ENCODE peak calls at places on chromosomes 1 and 21, in ten cellular contexts. One of them, this sample, is unnamed.
A peak's percentile ranks its signal among the peaks of the same experiment; 100 is the strongest.

GRCh38 chr1:5254975-5255374 is 600.6 kb downstream of the AJAP1 start:
- DNase-seq in pancreas: no peak
- DNase-seq in mesothelial cell of epicardium: peak; percentile 13
- DNase-seq in ureter: no peak
- DNase-seq in stimulated activated CD8-positive, alpha-beta memory T cell treated with anti-CD3 and anti-CD28 coated beads, Interleukin-2, amount 100 ng/mL, for 48 hours: no peak
- DNase-seq in AG04449: no peak
- DNase-seq in activated naive CD8-positive, alpha-beta T cell treated with anti-CD3 and anti-CD28 coated beads, Interleukin-2, amount 50 U/mL, for 24 hours: no peak
- DNase-seq in Calu3: no peak
- DNase-seq in AG04450: no peak
- DNase-seq in DMS 273 treated with DMSO at 0.1 percent for 48 hours: no peak
- DNase-seq in this sample: no peak

GRCh38 chr1:182575540-182576149 is 13.4 kb downstream of the RNASEL start:
- DNase-seq in Calu3: no peak
- DNase-seq in pancreas: no peak
- DNase-seq in DMS 273 treated with DMSO at 0.1 percent for 48 hours: no peak
- DNase-seq in AG04449: no peak
- DNase-seq in mesothelial cell of epicardium: no peak
- DNase-seq in stimulated activated CD8-positive, alpha-beta memory T cell treated with anti-CD3 and anti-CD28 coated beads, Interleukin-2, amount 100 ng/mL, for 48 hours: no peak
- DNase-seq in AG04450: peak; percentile 7
- DNase-seq in ureter: no peak
- DNase-seq in activated naive CD8-positive, alpha-beta T cell treated with anti-CD3 and anti-CD28 coated beads, Interleukin-2, amount 50 U/mL, for 24 hours: no peak
- DNase-seq in this sample: no peak

GRCh38 chr1:5756434-5757176 is 235.6 kb downstream of the NPHP4 start:
- DNase-seq in DMS 273 treated with DMSO at 0.1 percent for 48 hours: no peak
- DNase-seq in activated naive CD8-positive, alpha-beta T cell treated with anti-CD3 and anti-CD28 coated beads, Interleukin-2, amount 50 U/mL, for 24 hours: no peak
- DNase-seq in AG04449: no peak
- DNase-seq in Calu3: no peak
- DNase-seq in stimulated activated CD8-positive, alpha-beta memory T cell treated with anti-CD3 and anti-CD28 coated beads, Interleukin-2, amount 100 ng/mL, for 48 hours: no peak
- DNase-seq in ureter: no peak
- DNase-seq in AG04450: no peak
- DNase-seq in pancreas: no peak
- DNase-seq in mesothelial cell of epicardium: no peak
- DNase-seq in this sample: no peak

GRCh38 chr1:53878492-53879105 is 11.0 kb downstream of the YIPF1 start:
- DNase-seq in pancreas: no peak
- DNase-seq in DMS 273 treated with DMSO at 0.1 percent for 48 hours: peak; percentile 5
- DNase-seq in activated naive CD8-positive, alpha-beta T cell treated with anti-CD3 and anti-CD28 coated beads, Interleukin-2, amount 50 U/mL, for 24 hours: no peak
- DNase-seq in Calu3: no peak
- DNase-seq in mesothelial cell of epicardium: no peak
- DNase-seq in AG04450: peak; percentile 13
- DNase-seq in AG04449: no peak
- DNase-seq in stimulated activated CD8-positive, alpha-beta memory T cell treated with anti-CD3 and anti-CD28 coated beads, Interleukin-2, amount 100 ng/mL, for 48 hours: no peak
- DNase-seq in ureter: no peak
- DNase-seq in this sample: peak; percentile 68

GRCh38 chr1:100835866-100836842 is 58.5 kb downstream of the EXTL2 start:
- DNase-seq in AG04450: no peak
- DNase-seq in activated naive CD8-positive, alpha-beta T cell treated with anti-CD3 and anti-CD28 coated beads, Interleukin-2, amount 50 U/mL, for 24 hours: no peak
- DNase-seq in Calu3: no peak
- DNase-seq in DMS 273 treated with DMSO at 0.1 percent for 48 hours: no peak
- DNase-seq in AG04449: no peak
- DNase-seq in ureter: no peak
- DNase-seq in mesothelial cell of epicardium: no peak
- DNase-seq in stimulated activated CD8-positive, alpha-beta memory T cell treated with anti-CD3 and anti-CD28 coated beads, Interleukin-2, amount 100 ng/mL, for 48 hours: no peak
- DNase-seq in pancreas: no peak
- DNase-seq in this sample: peak; percentile 39

GRCh38 chr1:226255380-226255779 is 31.9 kb downstream of the MIXL1 start:
- DNase-seq in pancreas: no peak
- DNase-seq in activated naive CD8-positive, alpha-beta T cell treated with anti-CD3 and anti-CD28 coated beads, Interleukin-2, amount 50 U/mL, for 24 hours: no peak
- DNase-seq in Calu3: no peak
- DNase-seq in AG04450: no peak
- DNase-seq in mesothelial cell of epicardium: no peak
- DNase-seq in ureter: no peak
- DNase-seq in AG04449: no peak
- DNase-seq in DMS 273 treated with DMSO at 0.1 percent for 48 hours: no peak
- DNase-seq in stimulated activated CD8-positive, alpha-beta memory T cell treated with anti-CD3 and anti-CD28 coated beads, Interleukin-2, amount 100 ng/mL, for 48 hours: no peak
- DNase-seq in this sample: no peak

GRCh38 chr1:208108646-208109330 is 135.4 kb downstream of the PLXNA2 start:
- DNase-seq in Calu3: no peak
- DNase-seq in mesothelial cell of epicardium: no peak
- DNase-seq in AG04450: no peak
- DNase-seq in DMS 273 treated with DMSO at 0.1 percent for 48 hours: no peak
- DNase-seq in ureter: no peak
- DNase-seq in pancreas: no peak
- DNase-seq in activated naive CD8-positive, alpha-beta T cell treated with anti-CD3 and anti-CD28 coated beads, Interleukin-2, amount 50 U/mL, for 24 hours: no peak
- DNase-seq in AG04449: no peak
- DNase-seq in stimulated activated CD8-positive, alpha-beta memory T cell treated with anti-CD3 and anti-CD28 coated beads, Interleukin-2, amount 100 ng/mL, for 48 hours: no peak
- DNase-seq in this sample: no peak

GRCh38 chr1:178371236-178371635 is 125.5 kb downstream of the CLEC20A start:
- DNase-seq in stimulated activated CD8-positive, alpha-beta memory T cell treated with anti-CD3 and anti-CD28 coated beads, Interleukin-2, amount 100 ng/mL, for 48 hours: no peak
- DNase-seq in mesothelial cell of epicardium: no peak
- DNase-seq in Calu3: no peak
- DNase-seq in AG04450: no peak
- DNase-seq in AG04449: no peak
- DNase-seq in pancreas: no peak
- DNase-seq in DMS 273 treated with DMSO at 0.1 percent for 48 hours: no peak
- DNase-seq in ureter: no peak
- DNase-seq in activated naive CD8-positive, alpha-beta T cell treated with anti-CD3 and anti-CD28 coated beads, Interleukin-2, amount 50 U/mL, for 24 hours: no peak
- DNase-seq in this sample: peak; percentile 47

GRCh38 chr1:231576804-231577718 is 48.6 kb downstream of the TSNAX start:
- DNase-seq in pancreas: no peak
- DNase-seq in AG04450: no peak
- DNase-seq in ureter: no peak
- DNase-seq in DMS 273 treated with DMSO at 0.1 percent for 48 hours: no peak
- DNase-seq in AG04449: no peak
- DNase-seq in activated naive CD8-positive, alpha-beta T cell treated with anti-CD3 and anti-CD28 coated beads, Interleukin-2, amount 50 U/mL, for 24 hours: no peak
- DNase-seq in stimulated activated CD8-positive, alpha-beta memory T cell treated with anti-CD3 and anti-CD28 coated beads, Interleukin-2, amount 100 ng/mL, for 48 hours: no peak
- DNase-seq in Calu3: no peak
- DNase-seq in mesothelial cell of epicardium: no peak
- DNase-seq in this sample: no peak

GRCh38 chr1:214384373-214385079 is 103.6 kb downstream of the SMYD2 start:
- DNase-seq in AG04449: no peak
- DNase-seq in pancreas: no peak
- DNase-seq in activated naive CD8-positive, alpha-beta T cell treated with anti-CD3 and anti-CD28 coated beads, Interleukin-2, amount 50 U/mL, for 24 hours: no peak
- DNase-seq in DMS 273 treated with DMSO at 0.1 percent for 48 hours: no peak
- DNase-seq in mesothelial cell of epicardium: no peak
- DNase-seq in stimulated activated CD8-positive, alpha-beta memory T cell treated with anti-CD3 and anti-CD28 coated beads, Interleukin-2, amount 100 ng/mL, for 48 hours: no peak
- DNase-seq in Calu3: no peak
- DNase-seq in ureter: no peak
- DNase-seq in AG04450: no peak
- DNase-seq in this sample: no peak

GRCh38 chr21:19237603-19238002 is 834.0 kb upstream of the TMPRSS15 start:
- DNase-seq in AG04449: no peak
- DNase-seq in pancreas: no peak
- DNase-seq in activated naive CD8-positive, alpha-beta T cell treated with anti-CD3 and anti-CD28 coated beads, Interleukin-2, amount 50 U/mL, for 24 hours: no peak
- DNase-seq in DMS 273 treated with DMSO at 0.1 percent for 48 hours: no peak
- DNase-seq in mesothelial cell of epicardium: no peak
- DNase-seq in AG04450: no peak
- DNase-seq in stimulated activated CD8-positive, alpha-beta memory T cell treated with anti-CD3 and anti-CD28 coated beads, Interleukin-2, amount 100 ng/mL, for 48 hours: no peak
- DNase-seq in Calu3: no peak
- DNase-seq in ureter: no peak
- DNase-seq in this sample: no peak

GRCh38 chr1:22332166-22332717 is 119.4 kb upstream of the ZBTB40 start:
- DNase-seq in stimulated activated CD8-positive, alpha-beta memory T cell treated with anti-CD3 and anti-CD28 coated beads, Interleukin-2, amount 100 ng/mL, for 48 hours: no peak
- DNase-seq in ureter: no peak
- DNase-seq in DMS 273 treated with DMSO at 0.1 percent for 48 hours: no peak
- DNase-seq in AG04449: no peak
- DNase-seq in activated naive CD8-positive, alpha-beta T cell treated with anti-CD3 and anti-CD28 coated beads, Interleukin-2, amount 50 U/mL, for 24 hours: no peak
- DNase-seq in Calu3: no peak
- DNase-seq in AG04450: no peak
- DNase-seq in mesothelial cell of epicardium: no peak
- DNase-seq in pancreas: no peak
- DNase-seq in this sample: no peak

GRCh38 chr1:229339520-229339919 is 3.3 kb downstream of the CCSAP start:
- DNase-seq in DMS 273 treated with DMSO at 0.1 percent for 48 hours: no peak
- DNase-seq in mesothelial cell of epicardium: no peak
- DNase-seq in activated naive CD8-positive, alpha-beta T cell treated with anti-CD3 and anti-CD28 coated beads, Interleukin-2, amount 50 U/mL, for 24 hours: no peak
- DNase-seq in pancreas: no peak
- DNase-seq in AG04449: no peak
- DNase-seq in Calu3: no peak
- DNase-seq in stimulated activated CD8-positive, alpha-beta memory T cell treated with anti-CD3 and anti-CD28 coated beads, Interleukin-2, amount 100 ng/mL, for 48 hours: no peak
- DNase-seq in AG04450: no peak
- DNase-seq in ureter: no peak
- DNase-seq in this sample: no peak

GRCh38 chr1:94602312-94602711 is 60.8 kb upstream of the F3 start:
- DNase-seq in mesothelial cell of epicardium: no peak
- DNase-seq in stimulated activated CD8-positive, alpha-beta memory T cell treated with anti-CD3 and anti-CD28 coated beads, Interleukin-2, amount 100 ng/mL, for 48 hours: no peak
- DNase-seq in activated naive CD8-positive, alpha-beta T cell treated with anti-CD3 and anti-CD28 coated beads, Interleukin-2, amount 50 U/mL, for 24 hours: no peak
- DNase-seq in pancreas: no peak
- DNase-seq in DMS 273 treated with DMSO at 0.1 percent for 48 hours: no peak
- DNase-seq in AG04449: no peak
- DNase-seq in Calu3: peak; percentile 39
- DNase-seq in ureter: no peak
- DNase-seq in AG04450: no peak
- DNase-seq in this sample: no peak

GRCh38 chr1:167708940-167709389 is 12.8 kb upstream of the MPZL1 start:
- DNase-seq in ureter: no peak
- DNase-seq in pancreas: no peak
- DNase-seq in DMS 273 treated with DMSO at 0.1 percent for 48 hours: no peak
- DNase-seq in AG04450: no peak
- DNase-seq in Calu3: no peak
- DNase-seq in mesothelial cell of epicardium: no peak
- DNase-seq in AG04449: no peak
- DNase-seq in activated naive CD8-positive, alpha-beta T cell treated with anti-CD3 and anti-CD28 coated beads, Interleukin-2, amount 50 U/mL, for 24 hours: no peak
- DNase-seq in stimulated activated CD8-positive, alpha-beta memory T cell treated with anti-CD3 and anti-CD28 coated beads, Interleukin-2, amount 100 ng/mL, for 48 hours: no peak
- DNase-seq in this sample: peak; percentile 48

GRCh38 chr1:32104127-32104526 is 3.7 kb upstream of the KPNA6 start:
- DNase-seq in stimulated activated CD8-positive, alpha-beta memory T cell treated with anti-CD3 and anti-CD28 coated beads, Interleukin-2, amount 100 ng/mL, for 48 hours: no peak
- DNase-seq in AG04450: no peak
- DNase-seq in mesothelial cell of epicardium: no peak
- DNase-seq in DMS 273 treated with DMSO at 0.1 percent for 48 hours: no peak
- DNase-seq in Calu3: no peak
- DNase-seq in pancreas: no peak
- DNase-seq in activated naive CD8-positive, alpha-beta T cell treated with anti-CD3 and anti-CD28 coated beads, Interleukin-2, amount 50 U/mL, for 24 hours: no peak
- DNase-seq in ureter: no peak
- DNase-seq in AG04449: no peak
- DNase-seq in this sample: no peak

GRCh38 chr21:45887121-45887611 is 94.4 kb upstream of the COL6A1 start:
- DNase-seq in DMS 273 treated with DMSO at 0.1 percent for 48 hours: no peak
- DNase-seq in Calu3: no peak
- DNase-seq in stimulated activated CD8-positive, alpha-beta memory T cell treated with anti-CD3 and anti-CD28 coated beads, Interleukin-2, amount 100 ng/mL, for 48 hours: no peak
- DNase-seq in AG04449: no peak
- DNase-seq in activated naive CD8-positive, alpha-beta T cell treated with anti-CD3 and anti-CD28 coated beads, Interleukin-2, amount 50 U/mL, for 24 hours: no peak
- DNase-seq in mesothelial cell of epicardium: no peak
- DNase-seq in AG04450: no peak
- DNase-seq in pancreas: peak; percentile 20
- DNase-seq in ureter: no peak
- DNase-seq in this sample: no peak

GRCh38 chr1:22932803-22933470 is 39.7 kb downstream of the LACTBL1 start:
- DNase-seq in Calu3: no peak
- DNase-seq in AG04450: no peak
- DNase-seq in mesothelial cell of epicardium: no peak
- DNase-seq in DMS 273 treated with DMSO at 0.1 percent for 48 hours: no peak
- DNase-seq in pancreas: no peak
- DNase-seq in ureter: no peak
- DNase-seq in AG04449: no peak
- DNase-seq in activated naive CD8-positive, alpha-beta T cell treated with anti-CD3 and anti-CD28 coated beads, Interleukin-2, amount 50 U/mL, for 24 hours: no peak
- DNase-seq in stimulated activated CD8-positive, alpha-beta memory T cell treated with anti-CD3 and anti-CD28 coated beads, Interleukin-2, amount 100 ng/mL, for 48 hours: no peak
- DNase-seq in this sample: no peak

GRCh38 chr1:2392071-2392442 is 416 bp downstream of the RER1 start:
- DNase-seq in mesothelial cell of epicardium: no peak
- DNase-seq in AG04449: no peak
- DNase-seq in stimulated activated CD8-positive, alpha-beta memory T cell treated with anti-CD3 and anti-CD28 coated beads, Interleukin-2, amount 100 ng/mL, for 48 hours: no peak
- DNase-seq in ureter: no peak
- DNase-seq in activated naive CD8-positive, alpha-beta T cell treated with anti-CD3 and anti-CD28 coated beads, Interleukin-2, amount 50 U/mL, for 24 hours: no peak
- DNase-seq in Calu3: no peak
- DNase-seq in DMS 273 treated with DMSO at 0.1 percent for 48 hours: no peak
- DNase-seq in AG04450: no peak
- DNase-seq in pancreas: peak; percentile 75
- DNase-seq in this sample: peak; percentile 23

GRCh38 chr1:239735081-239735480 is 348.7 kb downstream of the CHRM3 start:
- DNase-seq in activated naive CD8-positive, alpha-beta T cell treated with anti-CD3 and anti-CD28 coated beads, Interleukin-2, amount 50 U/mL, for 24 hours: no peak
- DNase-seq in ureter: no peak
- DNase-seq in AG04450: no peak
- DNase-seq in DMS 273 treated with DMSO at 0.1 percent for 48 hours: no peak
- DNase-seq in stimulated activated CD8-positive, alpha-beta memory T cell treated with anti-CD3 and anti-CD28 coated beads, Interleukin-2, amount 100 ng/mL, for 48 hours: no peak
- DNase-seq in Calu3: no peak
- DNase-seq in pancreas: no peak
- DNase-seq in AG04449: no peak
- DNase-seq in mesothelial cell of epicardium: no peak
- DNase-seq in this sample: no peak

GRCh38 chr1:64917328-64917861 is 49.0 kb downstream of the JAK1 start:
- DNase-seq in DMS 273 treated with DMSO at 0.1 percent for 48 hours: no peak
- DNase-seq in ureter: peak; percentile 49
- DNase-seq in Calu3: no peak
- DNase-seq in mesothelial cell of epicardium: no peak
- DNase-seq in activated naive CD8-positive, alpha-beta T cell treated with anti-CD3 and anti-CD28 coated beads, Interleukin-2, amount 50 U/mL, for 24 hours: no peak
- DNase-seq in stimulated activated CD8-positive, alpha-beta memory T cell treated with anti-CD3 and anti-CD28 coated beads, Interleukin-2, amount 100 ng/mL, for 48 hours: no peak
- DNase-seq in pancreas: no peak
- DNase-seq in AG04450: peak; percentile 97
- DNase-seq in AG04449: peak; percentile 98
- DNase-seq in this sample: peak; percentile 43

GRCh38 chr21:33541105-33541711 is 709 bp downstream of the GART start:
- DNase-seq in stimulated activated CD8-positive, alpha-beta memory T cell treated with anti-CD3 and anti-CD28 coated beads, Interleukin-2, amount 100 ng/mL, for 48 hours: no peak
- DNase-seq in pancreas: no peak
- DNase-seq in ureter: no peak
- DNase-seq in Calu3: peak; percentile 13
- DNase-seq in AG04450: no peak
- DNase-seq in mesothelial cell of epicardium: no peak
- DNase-seq in DMS 273 treated with DMSO at 0.1 percent for 48 hours: no peak
- DNase-seq in AG04449: no peak
- DNase-seq in activated naive CD8-positive, alpha-beta T cell treated with anti-CD3 and anti-CD28 coated beads, Interleukin-2, amount 50 U/mL, for 24 hours: peak; percentile 30
- DNase-seq in this sample: peak; percentile 32

GRCh38 chr1:225554216-225554812 is 98.6 kb downstream of the ENAH start:
- DNase-seq in activated naive CD8-positive, alpha-beta T cell treated with anti-CD3 and anti-CD28 coated beads, Interleukin-2, amount 50 U/mL, for 24 hours: no peak
- DNase-seq in AG04450: no peak
- DNase-seq in mesothelial cell of epicardium: no peak
- DNase-seq in Calu3: peak; percentile 19
- DNase-seq in stimulated activated CD8-positive, alpha-beta memory T cell treated with anti-CD3 and anti-CD28 coated beads, Interleukin-2, amount 100 ng/mL, for 48 hours: no peak
- DNase-seq in DMS 273 treated with DMSO at 0.1 percent for 48 hours: no peak
- DNase-seq in AG04449: no peak
- DNase-seq in ureter: no peak
- DNase-seq in pancreas: no peak
- DNase-seq in this sample: peak; percentile 46

GRCh38 chr1:234844479-234845031 is 234.6 kb upstream of the IRF2BP2 start:
- DNase-seq in ureter: no peak
- DNase-seq in activated naive CD8-positive, alpha-beta T cell treated with anti-CD3 and anti-CD28 coated beads, Interleukin-2, amount 50 U/mL, for 24 hours: no peak
- DNase-seq in AG04450: no peak
- DNase-seq in mesothelial cell of epicardium: no peak
- DNase-seq in stimulated activated CD8-positive, alpha-beta memory T cell treated with anti-CD3 and anti-CD28 coated beads, Interleukin-2, amount 100 ng/mL, for 48 hours: no peak
- DNase-seq in AG04449: no peak
- DNase-seq in Calu3: no peak
- DNase-seq in DMS 273 treated with DMSO at 0.1 percent for 48 hours: no peak
- DNase-seq in pancreas: no peak
- DNase-seq in this sample: peak; percentile 92

GRCh38 chr1:75135829-75136142 is 1.6 kb downstream of the LHX8 start:
- DNase-seq in activated naive CD8-positive, alpha-beta T cell treated with anti-CD3 and anti-CD28 coated beads, Interleukin-2, amount 50 U/mL, for 24 hours: no peak
- DNase-seq in Calu3: no peak
- DNase-seq in DMS 273 treated with DMSO at 0.1 percent for 48 hours: no peak
- DNase-seq in AG04450: no peak
- DNase-seq in mesothelial cell of epicardium: no peak
- DNase-seq in pancreas: no peak
- DNase-seq in ureter: no peak
- DNase-seq in stimulated activated CD8-positive, alpha-beta memory T cell treated with anti-CD3 and anti-CD28 coated beads, Interleukin-2, amount 100 ng/mL, for 48 hours: no peak
- DNase-seq in AG04449: no peak
- DNase-seq in this sample: no peak

GRCh38 chr1:93331412-93331811 is 14.3 kb upstream of the DR1 start:
- DNase-seq in ureter: no peak
- DNase-seq in stimulated activated CD8-positive, alpha-beta memory T cell treated with anti-CD3 and anti-CD28 coated beads, Interleukin-2, amount 100 ng/mL, for 48 hours: no peak
- DNase-seq in DMS 273 treated with DMSO at 0.1 percent for 48 hours: no peak
- DNase-seq in Calu3: no peak
- DNase-seq in activated naive CD8-positive, alpha-beta T cell treated with anti-CD3 and anti-CD28 coated beads, Interleukin-2, amount 50 U/mL, for 24 hours: no peak
- DNase-seq in AG04450: no peak
- DNase-seq in mesothelial cell of epicardium: no peak
- DNase-seq in AG04449: no peak
- DNase-seq in pancreas: no peak
- DNase-seq in this sample: no peak

GRCh38 chr1:207935166-207935583 is 24.2 kb upstream of the CD34 start:
- DNase-seq in Calu3: peak; percentile 69
- DNase-seq in AG04450: no peak
- DNase-seq in AG04449: no peak
- DNase-seq in DMS 273 treated with DMSO at 0.1 percent for 48 hours: no peak
- DNase-seq in activated naive CD8-positive, alpha-beta T cell treated with anti-CD3 and anti-CD28 coated beads, Interleukin-2, amount 50 U/mL, for 24 hours: no peak
- DNase-seq in mesothelial cell of epicardium: no peak
- DNase-seq in stimulated activated CD8-positive, alpha-beta memory T cell treated with anti-CD3 and anti-CD28 coated beads, Interleukin-2, amount 100 ng/mL, for 48 hours: no peak
- DNase-seq in pancreas: no peak
- DNase-seq in ureter: no peak
- DNase-seq in this sample: no peak

GRCh38 chr1:116260621-116261020 is 112.4 kb upstream of the ATP1A1 start:
- DNase-seq in DMS 273 treated with DMSO at 0.1 percent for 48 hours: no peak
- DNase-seq in activated naive CD8-positive, alpha-beta T cell treated with anti-CD3 and anti-CD28 coated beads, Interleukin-2, amount 50 U/mL, for 24 hours: no peak
- DNase-seq in Calu3: no peak
- DNase-seq in mesothelial cell of epicardium: no peak
- DNase-seq in pancreas: no peak
- DNase-seq in stimulated activated CD8-positive, alpha-beta memory T cell treated with anti-CD3 and anti-CD28 coated beads, Interleukin-2, amount 100 ng/mL, for 48 hours: no peak
- DNase-seq in AG04450: no peak
- DNase-seq in ureter: no peak
- DNase-seq in AG04449: no peak
- DNase-seq in this sample: no peak

This sample was measured in lung microvascular endothelial cell.